ENCODE peak calls at places on chromosome 7, in nine cellular contexts. P, Q, M, L, H, B, C, Z and K are unnamed samples.

GRCh38 chr7:68776326-68776725 is 821.9 kb upstream of the AUTS2 start:
- DNase-seq in Q (no peak), P (no peak), Z (no peak), B (peak; percentile 5), M (no peak), C (no peak), H (no peak), L (no peak), K (no peak)

GRCh38 chr7:27098493-27099223 is 2.9 kb upstream of the HOXA1 start:
- DNase-seq in Z (peak; percentile 73), M (no peak), B (no peak), H (no peak), L (peak; percentile 81), P (no peak), C (no peak), Q (no peak), K (no peak)

GRCh38 chr7:138460649-138461607 is 869 bp downstream of the TRIM24 start:
- DNase-seq in Z (peak; percentile 61), P (peak; percentile 37), C (no peak), B (peak; percentile 39), Q (no peak), L (peak; percentile 66), H (no peak), M (peak; percentile 61), K (no peak)

GRCh38 chr7:44325181-44325671 is at the start of gene CAMK2B:
- DNase-seq in Q (no peak), B (no peak), P (no peak), L (no peak), Z (no peak), C (no peak), M (no peak), H (no peak), K (no peak)

GRCh38 chr7:139623518-139623917 is 100.0 kb downstream of the CLEC2L start:
- DNase-seq in C (no peak), M (no peak), B (no peak), L (no peak), Q (no peak), P (no peak), H (no peak), Z (no peak), K (no peak)

GRCh38 chr7:22443370-22444180 is 56.4 kb downstream of the STEAP1B start:
- DNase-seq in H (no peak), L (no peak), Q (peak; percentile 95), M (no peak), B (no peak), P (peak; percentile 65), Z (peak; percentile 48), C (no peak), K (peak; percentile 42)

GRCh38 chr7:27166475-27167169 is 1.3 kb upstream of the HOXA9 start:
- DNase-seq in P (no peak), C (no peak), Q (no peak), B (no peak), Z (no peak), H (no peak), M (no peak), L (no peak), K (no peak)

GRCh38 chr7:129343099-129343700 is 91.0 kb upstream of the STRIP2 start:
- DNase-seq in Q (peak; percentile 19), P (peak; percentile 41), L (no peak), Z (no peak), H (no peak), M (no peak), B (peak; percentile 20), C (peak; percentile 37), K (peak; percentile 67)

GRCh38 chr7:24905996-24906770 is 73.8 kb downstream of the OSBPL3 start:
- DNase-seq in Z (no peak), B (no peak), Q (no peak), L (no peak), M (no peak), P (no peak), H (no peak), C (peak; percentile 32), K (peak; percentile 81)

GRCh38 chr7:24910551-24911212 is 69.3 kb downstream of the OSBPL3 start:
- DNase-seq in P (no peak), Z (no peak), C (no peak), Q (no peak), L (no peak), M (no peak), H (no peak), B (no peak), K (no peak)

GRCh38 chr7:24907311-24907886 is 72.6 kb downstream of the OSBPL3 start:
- DNase-seq in L (no peak), B (no peak), P (peak; percentile 61), H (no peak), C (peak; percentile 65), M (no peak), Q (no peak), Z (no peak), K (peak; percentile 89)

GRCh38 chr7:24908757-24909156 is 71.2 kb downstream of the OSBPL3 start:
- DNase-seq in Q (no peak), Z (no peak), C (no peak), L (no peak), B (no peak), M (no peak), P (no peak), H (no peak), K (no peak)

DNA sequence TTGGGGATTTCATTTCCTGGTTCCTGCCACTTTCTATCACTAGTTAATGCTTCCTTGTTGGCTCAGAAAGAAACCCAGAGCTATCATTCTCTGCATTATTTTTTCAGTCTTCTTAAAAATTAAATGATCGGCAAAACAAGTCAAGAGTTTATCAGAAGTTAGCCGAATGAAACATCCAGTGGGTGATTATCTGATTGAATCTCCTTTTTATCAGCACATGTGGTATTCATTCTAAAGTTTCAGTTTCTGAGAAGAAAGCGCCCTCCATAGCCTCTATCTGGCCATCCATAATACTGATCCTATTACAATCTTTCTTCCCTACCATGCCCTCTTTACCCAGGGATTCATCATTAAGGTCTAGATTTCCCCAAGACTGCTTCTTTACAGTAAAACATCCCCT is 71.8 kb downstream of the OSBPL3 start:
- DNase-seq in Q (no peak), B (no peak), P (no peak), M (no peak), C (no peak), H (no peak), Z (no peak), L (no peak), K (no peak)
- H3K4me3 ChIP-seq in Q (no peak overlapping the region), B (no peak overlapping the region), P (no peak overlapping the region), M (no peak overlapping the region), C (peak overlapping the region; percentile 45), H (no peak overlapping the region), Z (no peak overlapping the region), L (no peak overlapping the region), K (no peak overlapping the region)

GRCh38 chr7:151122794-151123484 is 36.7 kb downstream of the AGAP3 start:
- DNase-seq in Z (no peak), P (no peak), H (no peak), Q (no peak), M (no peak), L (no peak), B (no peak), C (no peak), K (no peak)

GRCh38 chr7:151124899-151125399 is 38.7 kb downstream of the AGAP3 start:
- DNase-seq in M (no peak), H (no peak), C (no peak), L (no peak), B (no peak), Q (no peak), P (no peak), Z (no peak), K (no peak)

GRCh38 chr7:151123485-151124204 is 37.4 kb downstream of the AGAP3 start:
- DNase-seq in Z (peak; percentile 88), C (peak; percentile 66), H (peak; percentile 22), L (peak; percentile 88), P (peak; percentile 59), Q (peak; percentile 65), M (peak; percentile 90), B (peak; percentile 91), K (peak; percentile 78)

GRCh38 chr7:151125459-151125834 is 39.2 kb downstream of the AGAP3 start:
- DNase-seq in Q (no peak), M (peak; percentile 45), H (no peak), L (no peak), B (peak; percentile 65), Z (peak; percentile 64), C (no peak), P (no peak), K (no peak)

GRCh38 chr7:151124205-151124880 is 38.1 kb downstream of the AGAP3 start:
- DNase-seq in C (no peak), Q (no peak), B (no peak), P (no peak), Z (no peak), M (no peak), H (no peak), L (no peak), K (no peak)
- TF ChIP-seq CTCF in C (no peak), Q (no peak), B (no peak), P (no peak), Z (no peak), M (no peak), H (no peak), L (no peak), K (no peak)

DNA sequence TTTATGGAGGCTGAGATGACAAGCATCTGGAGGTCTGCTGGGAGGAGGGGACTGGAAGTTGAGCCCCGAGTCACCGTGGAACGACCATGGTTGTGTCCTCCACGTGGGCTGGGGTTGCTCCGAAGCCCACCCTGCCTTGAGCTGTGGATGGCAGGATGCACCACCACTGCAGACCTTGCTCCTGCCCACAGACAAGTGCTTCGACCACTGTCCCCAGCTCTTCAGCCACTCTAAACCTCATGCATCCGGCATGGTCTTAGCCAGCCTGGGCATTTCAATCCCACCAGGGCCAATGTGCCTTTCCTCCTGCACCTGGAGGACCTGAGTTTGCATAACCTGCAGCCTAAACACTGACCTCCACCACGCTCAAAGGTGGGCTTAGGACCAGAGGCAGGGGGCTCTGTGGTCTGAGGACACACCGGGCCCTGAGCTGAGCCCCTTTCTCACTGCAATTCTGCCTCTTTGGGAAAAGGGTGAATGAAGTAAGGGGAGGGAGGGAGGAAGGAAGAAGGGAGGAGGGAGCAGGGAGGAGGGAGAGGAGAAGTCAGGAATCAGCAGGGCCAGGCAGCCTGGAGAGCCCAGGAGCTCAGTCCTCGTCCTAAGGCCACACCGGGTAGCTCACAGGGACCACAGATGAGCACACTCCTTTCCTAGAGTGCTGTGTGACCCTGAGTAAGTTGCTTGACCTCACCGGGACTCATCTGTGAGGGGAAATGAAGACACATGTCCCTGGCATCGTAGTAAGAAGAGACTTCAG is 44.8 kb upstream of the DNAAF5 start:
- DNase-seq in H (no peak), C (no peak), P (no peak), B (no peak), L (no peak), Z (no peak), M (no peak), Q (no peak), K (no peak)
- H3K36me3 ChIP-seq in H (no peaks in the 10 kb centered on the region), C (no peaks in the 10 kb centered on the region), P (no peaks in the 10 kb centered on the region), B (no peaks in the 10 kb centered on the region), L (no peaks in the 10 kb centered on the region), Z (no peaks in the 10 kb centered on the region), M (peaks cover 33% of the 10 kb centered on the region), Q (peaks cover 7% of the 10 kb centered on the region), K (no peaks in the 10 kb centered on the region)

GRCh38 chr7:51118628-51119027 is 198.0 kb downstream of the COBL start:
- DNase-seq in Z (no peak), P (no peak), L (no peak), M (no peak), C (no peak), H (no peak), Q (no peak), B (no peak), K (no peak)

GRCh38 chr7:51123322-51124021 is 193.1 kb downstream of the COBL start:
- DNase-seq in H (no peak), B (no peak), P (peak; percentile 93), Q (no peak), Z (no peak), C (peak; percentile 26), M (no peak), L (no peak), K (peak; percentile 99)

GRCh38 chr7:51121945-51122425 is 194.6 kb downstream of the COBL start:
- DNase-seq in P (peak; percentile 5), Z (no peak), B (peak; percentile 18), C (no peak), L (no peak), M (no peak), H (no peak), Q (no peak), K (peak; percentile 21)

GRCh38 chr7:51124321-51124720 is 192.3 kb downstream of the COBL start:
- DNase-seq in H (no peak), Q (no peak), Z (no peak), C (no peak), M (no peak), P (no peak), L (no peak), B (no peak), K (no peak)

GRCh38 chr7:51121036-51121780 is 195.4 kb downstream of the COBL start:
- DNase-seq in Z (no peak), H (no peak), P (no peak), B (no peak), M (no peak), C (no peak), Q (no peak), L (no peak), K (no peak)
- H3K4me3 ChIP-seq in Z (no peak overlapping the region), H (no peak overlapping the region), P (no peak overlapping the region), B (no peak overlapping the region), M (no peak overlapping the region), C (no peak overlapping the region), Q (no peak overlapping the region), L (no peak overlapping the region), K (no peak overlapping the region)